ENCODE peak calls at places on chromosomes 5 and 9, in ten cellular contexts. One of them, this sample, is unnamed.

GRCh38 chr5:164562271-164562856 is 1056.9 kb downstream of the MAT2B start:
- DNase-seq in stomach: no peak
- DNase-seq in tibial nerve: no peak
- DNase-seq in spleen: no peak
- DNase-seq in thyroid gland: no peak
- DNase-seq in ovary: no peak
- DNase-seq in HepG2: no peak
- DNase-seq in sigmoid colon: no peak
- DNase-seq in uterus: no peak
- DNase-seq in body of pancreas: no peak
- DNase-seq in this sample: no peak

GRCh38 chr5:83249156-83249555 is 171.8 kb downstream of the XRCC4 start:
- DNase-seq in spleen: no peak
- DNase-seq in tibial nerve: no peak
- DNase-seq in thyroid gland: no peak
- DNase-seq in uterus: no peak
- DNase-seq in ovary: no peak
- DNase-seq in body of pancreas: no peak
- DNase-seq in sigmoid colon: no peak
- DNase-seq in HepG2: no peak
- DNase-seq in stomach: no peak
- DNase-seq in this sample: no peak

GRCh38 chr9:96139592-96140251 is 162.3 kb downstream of the HSD17B3 start:
- DNase-seq in stomach: peak
- DNase-seq in thyroid gland: peak
- DNase-seq in HepG2: no peak
- DNase-seq in uterus: peak
- DNase-seq in spleen: no peak
- DNase-seq in body of pancreas: no peak
- DNase-seq in tibial nerve: peak
- DNase-seq in ovary: peak
- DNase-seq in sigmoid colon: peak
- DNase-seq in this sample: peak

GRCh38 chr9:72332351-72332750 is 32.7 kb downstream of the ZFAND5 start:
- DNase-seq in ovary: no peak
- DNase-seq in thyroid gland: no peak
- DNase-seq in sigmoid colon: no peak
- DNase-seq in uterus: no peak
- DNase-seq in tibial nerve: no peak
- DNase-seq in body of pancreas: no peak
- DNase-seq in HepG2: no peak
- DNase-seq in spleen: no peak
- DNase-seq in stomach: no peak
- DNase-seq in this sample: no peak

GRCh38 chr5:25107878-25108277 is 463.1 kb upstream of the CDH10 start:
- DNase-seq in ovary: no peak
- DNase-seq in sigmoid colon: no peak
- DNase-seq in body of pancreas: no peak
- DNase-seq in HepG2: no peak
- DNase-seq in uterus: no peak
- DNase-seq in spleen: no peak
- DNase-seq in stomach: no peak
- DNase-seq in tibial nerve: no peak
- DNase-seq in thyroid gland: no peak
- DNase-seq in this sample: no peak

GRCh38 chr9:34580358-34580757 is 9.2 kb downstream of the CNTFR start:
- DNase-seq in spleen: peak
- DNase-seq in stomach: no peak
- DNase-seq in sigmoid colon: no peak
- DNase-seq in tibial nerve: no peak
- DNase-seq in HepG2: no peak
- DNase-seq in uterus: no peak
- DNase-seq in ovary: no peak
- DNase-seq in body of pancreas: no peak
- DNase-seq in thyroid gland: no peak
- DNase-seq in this sample: no peak

GRCh38 chr5:59660737-59661136 is 232.8 kb downstream of the PDE4D start:
- DNase-seq in spleen: no peak
- DNase-seq in ovary: no peak
- DNase-seq in thyroid gland: no peak
- DNase-seq in HepG2: no peak
- DNase-seq in tibial nerve: no peak
- DNase-seq in body of pancreas: no peak
- DNase-seq in sigmoid colon: no peak
- DNase-seq in stomach: no peak
- DNase-seq in uterus: no peak
- DNase-seq in this sample: no peak

GRCh38 chr9:28934111-28934510 is 1360.8 kb upstream of the C9orf72 start:
- DNase-seq in tibial nerve: no peak
- DNase-seq in body of pancreas: no peak
- DNase-seq in stomach: no peak
- DNase-seq in ovary: no peak
- DNase-seq in uterus: no peak
- DNase-seq in HepG2: no peak
- DNase-seq in sigmoid colon: no peak
- DNase-seq in thyroid gland: no peak
- DNase-seq in spleen: no peak
- DNase-seq in this sample: no peak

GRCh38 chr5:105695916-105696315 is 1974.8 kb downstream of the EFNA5 start:
- DNase-seq in uterus: no peak
- DNase-seq in ovary: no peak
- DNase-seq in tibial nerve: no peak
- DNase-seq in thyroid gland: no peak
- DNase-seq in stomach: no peak
- DNase-seq in sigmoid colon: no peak
- DNase-seq in spleen: no peak
- DNase-seq in HepG2: no peak
- DNase-seq in body of pancreas: no peak
- DNase-seq in this sample: no peak

GRCh38 chr9:123318961-123319421 is 37.0 kb upstream of the CRB2 start:
- DNase-seq in stomach: peak
- DNase-seq in body of pancreas: peak
- DNase-seq in spleen: peak
- DNase-seq in tibial nerve: no peak
- DNase-seq in thyroid gland: peak
- DNase-seq in HepG2: no peak
- DNase-seq in sigmoid colon: peak
- DNase-seq in ovary: peak
- DNase-seq in uterus: peak
- DNase-seq in this sample: no peak

GRCh38 chr5:9499498-9499876 is 46.4 kb downstream of the SEMA5A start:
- DNase-seq in sigmoid colon: no peak
- DNase-seq in ovary: no peak
- DNase-seq in stomach: no peak
- DNase-seq in thyroid gland: no peak
- DNase-seq in spleen: no peak
- DNase-seq in tibial nerve: no peak
- DNase-seq in HepG2: no peak
- DNase-seq in body of pancreas: no peak
- DNase-seq in uterus: no peak
- DNase-seq in this sample: no peak

GRCh38 chr5:96483878-96484277 is 50.8 kb upstream of the PCSK1 start:
- DNase-seq in uterus: no peak
- DNase-seq in spleen: no peak
- DNase-seq in thyroid gland: no peak
- DNase-seq in ovary: no peak
- DNase-seq in body of pancreas: no peak
- DNase-seq in HepG2: peak
- DNase-seq in stomach: no peak
- DNase-seq in sigmoid colon: no peak
- DNase-seq in tibial nerve: no peak
- DNase-seq in this sample: no peak

GRCh38 chr5:111649516-111649915 is 107.5 kb downstream of the NREP start:
- DNase-seq in HepG2: no peak
- DNase-seq in spleen: no peak
- DNase-seq in body of pancreas: no peak
- DNase-seq in sigmoid colon: no peak
- DNase-seq in uterus: no peak
- DNase-seq in ovary: no peak
- DNase-seq in thyroid gland: no peak
- DNase-seq in tibial nerve: no peak
- DNase-seq in stomach: no peak
- DNase-seq in this sample: no peak

GRCh38 chr5:64210866-64211265 is 45.2 kb downstream of the RNF180 start:
- DNase-seq in spleen: no peak
- DNase-seq in stomach: no peak
- DNase-seq in tibial nerve: no peak
- DNase-seq in thyroid gland: no peak
- DNase-seq in ovary: no peak
- DNase-seq in uterus: no peak
- DNase-seq in HepG2: no peak
- DNase-seq in body of pancreas: no peak
- DNase-seq in sigmoid colon: no peak
- DNase-seq in this sample: no peak

GRCh38 chr5:135342227-135342859 is 56.7 kb downstream of the MACROH2A1 start:
- DNase-seq in spleen: no peak
- DNase-seq in HepG2: no peak
- DNase-seq in sigmoid colon: peak
- DNase-seq in uterus: no peak
- DNase-seq in tibial nerve: no peak
- DNase-seq in stomach: no peak
- DNase-seq in body of pancreas: no peak
- DNase-seq in ovary: no peak
- DNase-seq in thyroid gland: no peak
- DNase-seq in this sample: no peak

GRCh38 chr5:142063878-142064331 is 44.7 kb upstream of the NDFIP1 start:
- DNase-seq in body of pancreas: peak
- DNase-seq in sigmoid colon: peak
- DNase-seq in spleen: peak
- DNase-seq in thyroid gland: peak
- DNase-seq in ovary: peak
- DNase-seq in tibial nerve: peak
- DNase-seq in uterus: peak
- DNase-seq in stomach: peak
- DNase-seq in HepG2: peak
- DNase-seq in this sample: peak

GRCh38 chr9:113957778-113958430 is 81.8 kb downstream of the ZNF618 start:
- DNase-seq in uterus: no peak
- DNase-seq in ovary: no peak
- DNase-seq in stomach: no peak
- DNase-seq in thyroid gland: no peak
- DNase-seq in body of pancreas: peak
- DNase-seq in sigmoid colon: no peak
- DNase-seq in spleen: no peak
- DNase-seq in tibial nerve: no peak
- DNase-seq in HepG2: no peak
- DNase-seq in this sample: peak

DNA sequence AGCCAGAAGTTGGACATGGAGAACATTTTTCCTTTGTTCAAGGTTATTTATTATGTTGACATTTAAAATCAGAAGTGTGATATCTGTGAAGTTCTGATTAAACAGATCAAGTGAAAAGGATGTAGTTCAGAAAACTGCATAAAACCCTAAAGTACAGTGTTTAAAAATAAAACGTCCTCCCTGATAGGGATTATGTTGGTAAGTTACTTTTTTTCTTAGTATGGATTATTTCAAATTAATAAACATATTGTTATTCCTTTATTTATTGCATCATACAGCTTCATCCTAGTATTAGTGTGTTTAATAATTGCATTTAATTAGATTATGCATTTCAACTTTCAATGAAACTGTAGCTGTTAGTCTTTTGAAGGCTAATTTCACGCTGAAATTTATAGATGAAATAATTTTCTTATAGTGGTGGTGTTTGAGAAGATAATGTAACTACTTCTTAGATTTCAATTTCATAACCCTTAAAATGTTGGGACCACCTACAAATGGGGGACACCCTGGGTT is 157.9 kb upstream of the DMRT1 start:
- DNase-seq in spleen: no peak
- DNase-seq in tibial nerve: no peak
- DNase-seq in ovary: no peak
- DNase-seq in stomach: no peak
- DNase-seq in sigmoid colon: no peak
- DNase-seq in HepG2: no peak
- DNase-seq in thyroid gland: no peak
- DNase-seq in body of pancreas: no peak
- DNase-seq in uterus: no peak
- DNase-seq in this sample: no peak
- H3K4me3 ChIP-seq in spleen: no peak
- H3K4me3 ChIP-seq in tibial nerve: no peak
- H3K4me3 ChIP-seq in ovary: no peak
- H3K4me3 ChIP-seq in stomach: peak
- H3K4me3 ChIP-seq in sigmoid colon: peak
- H3K4me3 ChIP-seq in HepG2: peak
- H3K4me3 ChIP-seq in thyroid gland: no peak
- H3K4me3 ChIP-seq in body of pancreas: no peak
- H3K4me3 ChIP-seq in uterus: no peak
- H3K4me3 ChIP-seq in this sample: no peak

DNA sequence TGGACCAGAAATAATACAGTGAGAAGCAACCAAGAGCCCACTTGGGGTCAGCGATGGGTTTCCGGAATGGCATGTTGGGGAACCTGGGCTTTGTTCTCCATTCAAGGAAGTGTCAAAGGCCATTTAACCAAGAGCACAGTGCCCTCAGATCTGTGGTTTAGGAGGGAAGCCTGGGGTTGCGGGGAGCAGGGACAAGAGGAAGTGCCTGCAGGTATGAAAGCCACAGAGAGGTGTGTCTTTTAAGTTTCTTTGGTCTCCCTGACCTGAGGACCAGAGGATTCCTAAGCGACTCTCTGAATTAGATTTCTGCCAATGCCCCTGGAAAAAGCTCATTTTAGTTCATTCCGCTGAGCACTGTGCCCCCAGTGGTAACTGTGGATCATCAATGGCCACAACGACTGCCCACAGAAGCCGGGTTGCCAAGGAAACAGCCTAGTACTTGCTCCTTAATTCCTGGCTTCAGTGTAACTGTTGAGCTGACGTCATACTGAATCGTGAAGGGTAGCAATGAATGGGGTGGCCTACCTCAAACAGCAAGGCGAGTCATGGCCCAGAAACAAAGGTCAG is 107.3 kb upstream of the SPIN1 start:
- DNase-seq in stomach: no peak
- DNase-seq in thyroid gland: no peak
- DNase-seq in tibial nerve: no peak
- DNase-seq in ovary: no peak
- DNase-seq in sigmoid colon: no peak
- DNase-seq in spleen: no peak
- DNase-seq in uterus: no peak
- DNase-seq in HepG2: no peak
- DNase-seq in body of pancreas: no peak
- DNase-seq in this sample: no peak
- TF ChIP-seq CTCF in stomach: no peak
- TF ChIP-seq CTCF in thyroid gland: no peak
- TF ChIP-seq CTCF in tibial nerve: no peak
- TF ChIP-seq CTCF in ovary: no peak
- TF ChIP-seq CTCF in sigmoid colon: no peak
- TF ChIP-seq CTCF in spleen: no peak
- TF ChIP-seq CTCF in uterus: no peak
- TF ChIP-seq CTCF in HepG2: no peak
- TF ChIP-seq CTCF in body of pancreas: no peak
- TF ChIP-seq CTCF in this sample: no peak

GRCh38 chr5:4361626-4362281 is 766.1 kb downstream of the IRX1 start:
- DNase-seq in thyroid gland: no peak
- DNase-seq in ovary: no peak
- DNase-seq in uterus: no peak
- DNase-seq in body of pancreas: no peak
- DNase-seq in sigmoid colon: no peak
- DNase-seq in HepG2: no peak
- DNase-seq in tibial nerve: no peak
- DNase-seq in stomach: no peak
- DNase-seq in spleen: no peak
- DNase-seq in this sample: no peak
- TF ChIP-seq POLR2A in thyroid gland: no peak
- TF ChIP-seq POLR2A in ovary: no peak
- TF ChIP-seq POLR2A in uterus: no peak
- TF ChIP-seq POLR2A in body of pancreas: no peak
- TF ChIP-seq POLR2A in sigmoid colon: no peak
- TF ChIP-seq POLR2A in HepG2: no peak
- TF ChIP-seq POLR2A in tibial nerve: no peak
- TF ChIP-seq POLR2A in stomach: no peak
- TF ChIP-seq POLR2A in spleen: no peak
- TF ChIP-seq POLR2A in this sample: no peak

GRCh38 chr9:976258-976804 is at the start of gene DMRT3:
- DNase-seq in stomach: no peak
- DNase-seq in body of pancreas: no peak
- DNase-seq in HepG2: no peak
- DNase-seq in spleen: no peak
- DNase-seq in sigmoid colon: no peak
- DNase-seq in uterus: no peak
- DNase-seq in tibial nerve: no peak
- DNase-seq in ovary: no peak
- DNase-seq in thyroid gland: peak
- DNase-seq in this sample: no peak
- H3K4me3 ChIP-seq in stomach: peak
- H3K4me3 ChIP-seq in body of pancreas: no peak
- H3K4me3 ChIP-seq in HepG2: no peak
- H3K4me3 ChIP-seq in spleen: no peak
- H3K4me3 ChIP-seq in sigmoid colon: no peak
- H3K4me3 ChIP-seq in uterus: no peak
- H3K4me3 ChIP-seq in tibial nerve: no peak
- H3K4me3 ChIP-seq in ovary: no peak
- H3K4me3 ChIP-seq in thyroid gland: peak
- H3K4me3 ChIP-seq in this sample: no peak

This sample was measured in lower leg skin.